ENCODE peak calls at places on chromosomes 4 and X, in eight cellular contexts. B is GM23248, R is MM.1S, W is IMR-90, I is neuronal stem cell, J is H9, K is keratinocyte, V is PC-3. L is an unnamed sample.

GRCh38 chrX:38679695-38680094 is 118.4 kb downstream of the TSPAN7 start:
- DNase-seq in B (no peak), R (no peak), W (no peak), I (no peak), J (no peak), K (no peak), V (no peak), L (no peak)

GRCh38 chrX:81957900-81958545 is 756.1 kb downstream of the SH3BGRL start:
- DNase-seq in B (peak), R (peak), W (peak), I (peak), J (no peak), K (no peak), V (peak), L (no peak)

GRCh38 chr4:174538123-174538875 is 16.0 kb upstream of the HPGD start:
- DNase-seq in B (no peak), R (no peak), W (no peak), I (no peak), J (no peak), K (no peak), V (peak), L (no peak)

GRCh38 chr4:169221662-169222061 is 49.1 kb downstream of the SH3RF1 start:
- DNase-seq in B (no peak), R (no peak), W (no peak), I (no peak), J (no peak), K (no peak), V (no peak), L (no peak)

GRCh38 chrX:9911479-9911878 is 55.7 kb upstream of the CLDN34 start:
- DNase-seq in B (peak), R (no peak), W (peak), I (no peak), J (no peak), K (no peak), V (peak), L (peak)

GRCh38 chr4:173074501-173074946 is 94.1 kb upstream of the GALNT7 start:
- DNase-seq in B (peak), R (no peak), W (peak), I (peak), J (peak), K (peak), V (peak), L (peak)

GRCh38 chrX:41238543-41238942 is 95.4 kb upstream of the DDX3X start:
- DNase-seq in B (peak), R (no peak), W (peak), I (no peak), J (no peak), K (peak), V (peak), L (peak)

GRCh38 chr4:955161-955921 is 18.0 kb downstream of the DGKQ start:
- DNase-seq in B (no peak), R (no peak), W (no peak), I (no peak), J (no peak), K (no peak), V (no peak), L (no peak)

GRCh38 chr4:148092316-148093014 is 349.7 kb downstream of the NR3C2 start:
- DNase-seq in B (no peak), R (no peak), W (peak), I (no peak), J (no peak), K (no peak), V (no peak), L (no peak)

GRCh38 chr4:186946682-186947294 is 223.1 kb upstream of the FAT1 start:
- DNase-seq in B (no peak), R (no peak), W (peak), I (no peak), J (peak), K (no peak), V (peak), L (no peak)

GRCh38 chr4:5890063-5890727 is 2.7 kb downstream of the CRMP1 start:
- DNase-seq in B (no peak), R (no peak), W (peak), I (peak), J (peak), K (no peak), V (no peak), L (no peak)

GRCh38 chr4:91830681-91831395 is 472.9 kb upstream of the GRID2 start:
- DNase-seq in B (no peak), R (no peak), W (no peak), I (no peak), J (no peak), K (no peak), V (no peak), L (no peak)

GRCh38 chr4:80197601-80198444 is 520 bp downstream of the PRDM8 start:
- DNase-seq in B (peak), R (no peak), W (no peak), I (no peak), J (peak), K (no peak), V (no peak), L (no peak)

GRCh38 chr4:963276-964225 is 9.8 kb downstream of the DGKQ start:
- DNase-seq in B (no peak), R (no peak), W (no peak), I (no peak), J (no peak), K (no peak), V (no peak), L (no peak)

GRCh38 chrX:23554304-23554703 is 113.0 kb upstream of the PRDX4 start:
- DNase-seq in B (peak), R (peak), W (peak), I (peak), J (no peak), K (peak), V (peak), L (peak)

GRCh38 chrX:20362268-20363002 is 95.7 kb upstream of the RPS6KA3 start:
- DNase-seq in B (peak), R (no peak), W (peak), I (no peak), J (no peak), K (no peak), V (peak), L (peak)

GRCh38 chr4:94442251-94442650 is 9.5 kb upstream of the PDLIM5 start:
- DNase-seq in B (no peak), R (no peak), W (no peak), I (no peak), J (no peak), K (no peak), V (no peak), L (no peak)

GRCh38 chr4:137960371-137961050 is 281.6 kb downstream of the SLC7A11 start:
- DNase-seq in B (peak), R (no peak), W (peak), I (no peak), J (no peak), K (peak), V (peak), L (no peak)

GRCh38 chr4:176788248-176788647 is 4.5 kb downstream of the VEGFC start:
- DNase-seq in B (no peak), R (no peak), W (no peak), I (no peak), J (no peak), K (no peak), V (peak), L (no peak)

GRCh38 chr4:6106156-6106555 is 87.9 kb upstream of the C4orf50 start:
- DNase-seq in B (no peak), R (no peak), W (no peak), I (no peak), J (no peak), K (no peak), V (no peak), L (no peak)

GRCh38 chr4:30619679-30620078 is 100.5 kb upstream of the PCDH7 start:
- DNase-seq in B (peak), R (no peak), W (no peak), I (no peak), J (no peak), K (no peak), V (no peak), L (no peak)

GRCh38 chr4:183147191-183147590 is 48.1 kb downstream of the WWC2 start:
- DNase-seq in B (peak), R (no peak), W (no peak), I (no peak), J (no peak), K (no peak), V (no peak), L (no peak)

GRCh38 chr4:10701702-10702460 is 17.3 kb upstream of the CLNK start:
- DNase-seq in B (no peak), R (no peak), W (peak), I (no peak), J (no peak), K (no peak), V (peak), L (no peak)

GRCh38 chr4:23934223-23934622 is 44.4 kb upstream of the PPARGC1A start:
- DNase-seq in B (no peak), R (no peak), W (no peak), I (no peak), J (peak), K (no peak), V (no peak), L (no peak)

GRCh38 chrX:10618911-10619310 is 1.5 kb downstream of the MID1 start:
- DNase-seq in B (peak), R (no peak), W (no peak), I (no peak), J (no peak), K (no peak), V (peak), L (no peak)

GRCh38 chr4:63619771-63620170 is 789.5 kb downstream of the TECRL start:
- DNase-seq in B (no peak), R (no peak), W (no peak), I (no peak), J (no peak), K (no peak), V (no peak), L (no peak)

GRCh38 chr4:110611968-110612447 is 10.9 kb downstream of the PITX2 start:
- DNase-seq in B (no peak), R (no peak), W (no peak), I (no peak), J (no peak), K (no peak), V (no peak), L (no peak)

GRCh38 chrX:134294548-134294947 is 57.6 kb downstream of the CCDC160 start:
- DNase-seq in B (peak), R (no peak), W (peak), I (no peak), J (no peak), K (no peak), V (peak), L (no peak)

GRCh38 chrX:25427873-25428555 is 412.2 kb upstream of the ARX start:
- DNase-seq in B (no peak), R (no peak), W (no peak), I (no peak), J (peak), K (no peak), V (no peak), L (no peak)

DNA sequence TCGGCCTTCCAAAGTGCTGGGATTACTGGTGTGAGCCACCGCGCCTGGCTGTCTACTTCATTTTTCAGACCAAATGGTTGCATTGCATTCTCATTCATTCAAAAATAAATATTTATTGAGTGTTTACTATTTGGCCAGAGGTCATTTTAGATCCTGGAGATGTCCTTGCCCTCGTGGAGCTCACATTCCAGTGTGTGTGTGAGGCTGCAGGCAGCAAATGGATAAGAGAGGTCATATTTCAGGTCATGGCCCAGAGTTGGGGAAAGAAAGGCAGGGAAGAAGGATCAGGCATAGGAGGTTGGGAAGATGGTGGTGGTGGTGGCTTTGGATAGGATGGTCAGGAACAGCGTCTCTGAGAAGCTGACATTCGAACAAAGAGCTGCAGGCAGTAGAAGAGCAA is 119.1 kb downstream of the CEP135 start:
- DNase-seq in B (no peak), R (no peak), W (no peak), I (no peak), J (no peak), K (no peak), V (no peak), L (no peak)
- H2AFZ ChIP-seq in B (no peak), R (no peak), W (no peak), I (no peak), J (no peak), K (no peak), V (no peak), L (no peak)

DNA sequence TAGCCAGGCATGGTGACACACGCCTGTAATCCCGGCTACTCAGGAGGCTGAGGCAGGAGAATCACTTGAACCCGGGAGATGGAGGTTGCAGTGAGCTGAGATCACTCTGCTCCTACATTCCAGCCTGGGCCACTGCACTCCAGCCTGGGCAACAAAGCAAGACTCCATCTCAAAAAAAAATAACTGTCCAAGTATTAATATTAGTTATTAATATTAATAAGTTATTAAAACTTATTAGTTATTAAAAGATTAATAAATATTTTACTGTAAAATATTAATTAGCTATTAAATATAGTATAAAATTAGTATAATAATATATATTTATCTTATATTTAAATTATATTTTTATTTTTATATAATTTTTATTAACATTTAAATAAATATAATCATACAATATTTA is 19.5 kb upstream of the NDST3 start:
- DNase-seq in B (no peak), R (no peak), W (no peak), I (no peak), J (no peak), K (no peak), V (no peak), L (no peak)
- H2AFZ ChIP-seq in B (no peak), R (no peak), W (no peak), I (no peak), J (no peak), K (no peak), V (no peak), L (no peak)

GRCh38 chr4:112775801-112776200 is 138.9 kb downstream of the LARP7 start:
- DNase-seq in B (no peak), R (no peak), W (no peak), I (no peak), J (no peak), K (no peak), V (no peak), L (no peak)
- H2AFZ ChIP-seq in B (no peak), R (no peak), W (no peak), I (peak), J (no peak), K (peak), V (no peak), L (no peak)

GRCh38 chr4:180665994-180666818 is 1577.0 kb upstream of the TENM3 start:
- DNase-seq in B (peak), R (peak), W (peak), I (peak), J (peak), K (no peak), V (peak), L (peak)
- H2AFZ ChIP-seq in B (no peak), R (peak), W (no peak), I (peak), J (peak), K (peak), V (no peak), L (no peak)

DNA sequence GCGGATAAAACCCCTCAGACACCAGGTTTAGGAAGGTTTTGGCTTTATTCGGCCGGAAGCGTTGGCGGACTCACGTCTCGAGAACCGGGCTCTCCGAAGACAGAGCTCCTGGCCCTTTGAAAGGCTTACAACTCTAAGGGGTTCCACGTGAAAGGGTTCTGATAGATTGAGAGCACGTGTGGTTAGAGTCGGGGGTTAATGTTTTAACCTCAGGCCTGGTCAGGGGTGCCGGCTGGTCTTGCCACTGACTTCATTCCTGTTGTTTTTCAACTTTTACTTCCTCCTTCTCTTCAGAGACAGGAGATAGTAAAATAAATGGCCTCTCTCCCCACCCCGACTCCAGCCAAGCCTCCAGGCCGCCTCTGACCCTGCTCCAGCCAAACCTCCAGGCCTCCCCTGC is 4.7 kb upstream of the ASMT start:
- DNase-seq in B (no peak), R (no peak), W (no peak), I (no peak), J (no peak), K (no peak), V (no peak), L (no peak)
- H2AFZ ChIP-seq in B (no peak), R (no peak), W (no peak), I (peak), J (no peak), K (no peak), V (no peak), L (no peak)

GRCh38 chr4:55618546-55619143 is 17.5 kb downstream of the NMU start:
- DNase-seq in B (no peak), R (no peak), W (no peak), I (no peak), J (no peak), K (no peak), V (no peak), L (no peak)
- H2AFZ ChIP-seq in B (no peak), R (no peak), W (no peak), I (no peak), J (no peak), K (peak), V (peak), L (no peak)

DNA sequence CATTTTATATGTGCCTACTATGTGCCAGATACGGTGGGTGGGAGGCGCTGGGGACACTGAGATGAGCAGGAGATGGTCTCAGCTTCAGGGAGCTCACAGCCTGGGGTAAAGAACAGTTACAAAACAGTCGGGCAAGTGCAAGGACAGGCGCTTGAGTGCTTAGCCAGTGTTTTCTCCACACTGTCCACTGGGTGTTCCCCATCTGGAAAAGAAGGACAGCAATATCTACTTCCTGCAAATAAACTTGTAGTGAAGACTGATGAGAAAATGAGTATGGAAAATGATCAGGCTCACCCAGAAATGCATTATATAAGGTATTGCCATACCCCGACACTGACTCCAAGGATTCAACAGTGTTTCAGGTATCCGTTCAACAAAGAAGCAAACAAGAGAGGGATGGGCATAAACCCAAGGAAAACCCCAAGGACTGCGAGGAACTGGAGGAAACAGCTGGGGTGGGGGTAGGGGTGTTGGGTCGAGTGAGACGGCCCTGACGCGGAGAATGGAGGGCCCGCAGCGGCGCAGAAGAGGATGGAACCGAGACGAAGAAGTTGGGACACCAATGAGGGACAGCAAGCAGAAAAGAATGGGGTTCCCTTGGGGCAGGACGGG is 805 bp downstream of the TMEM185A start:
- DNase-seq in B (peak), R (no peak), W (peak), I (no peak), J (no peak), K (no peak), V (peak), L (peak)
- H2AFZ ChIP-seq in B (peak), R (peak), W (peak), I (peak), J (no peak), K (peak), V (peak), L (peak)